ENCODE peak calls at places on chromosomes 13 and 19, in nine cellular contexts. One of them, this sample, is unnamed.

GRCh38 chr19:44164673-44165512 is at the start of gene ZNF226:
- DNase-seq in HTR-8/SVneo: peak; percentile 94
- DNase-seq in omental fat pad: peak; percentile 44
- DNase-seq in nucleus accumbens: peak; percentile 93
- DNase-seq in AG09309: peak; percentile 96
- DNase-seq in GM23338: peak; percentile 99
- DNase-seq in adrenal gland: peak; percentile 98
- DNase-seq in GOT3: peak; percentile 67
- DNase-seq in stimulated activated CD8-positive, alpha-beta memory T cell treated with anti-CD3 and anti-CD28 coated beads, Interleukin-4, amount 100 ng/mL, for 4 hours: peak; percentile 51
- DNase-seq in this sample: peak; percentile 98

GRCh38 chr19:13275016-13275722 is 125.0 kb downstream of the IER2 start:
- DNase-seq in HTR-8/SVneo: no peak
- DNase-seq in omental fat pad: no peak
- DNase-seq in nucleus accumbens: no peak
- DNase-seq in AG09309: no peak
- DNase-seq in GM23338: no peak
- DNase-seq in adrenal gland: no peak
- DNase-seq in GOT3: no peak
- DNase-seq in stimulated activated CD8-positive, alpha-beta memory T cell treated with anti-CD3 and anti-CD28 coated beads, Interleukin-4, amount 100 ng/mL, for 4 hours: no peak
- DNase-seq in this sample: no peak

GRCh38 chr13:43307921-43308433 is 284.6 kb downstream of the DNAJC15 start:
- DNase-seq in HTR-8/SVneo: peak; percentile 30
- DNase-seq in omental fat pad: peak; percentile 71
- DNase-seq in nucleus accumbens: no peak
- DNase-seq in AG09309: peak; percentile 59
- DNase-seq in GM23338: no peak
- DNase-seq in adrenal gland: peak; percentile 98
- DNase-seq in GOT3: no peak
- DNase-seq in stimulated activated CD8-positive, alpha-beta memory T cell treated with anti-CD3 and anti-CD28 coated beads, Interleukin-4, amount 100 ng/mL, for 4 hours: no peak
- DNase-seq in this sample: peak; percentile 70

GRCh38 chr19:5484398-5485285 is 29.4 kb downstream of the ZNRF4 start:
- DNase-seq in HTR-8/SVneo: peak; percentile 13
- DNase-seq in omental fat pad: no peak
- DNase-seq in nucleus accumbens: no peak
- DNase-seq in AG09309: no peak
- DNase-seq in GM23338: peak; percentile 27
- DNase-seq in adrenal gland: no peak
- DNase-seq in GOT3: no peak
- DNase-seq in stimulated activated CD8-positive, alpha-beta memory T cell treated with anti-CD3 and anti-CD28 coated beads, Interleukin-4, amount 100 ng/mL, for 4 hours: no peak
- DNase-seq in this sample: no peak

GRCh38 chr13:30934381-30934780 is 1.9 kb downstream of the TEX26 start:
- DNase-seq in HTR-8/SVneo: no peak
- DNase-seq in omental fat pad: no peak
- DNase-seq in nucleus accumbens: no peak
- DNase-seq in AG09309: no peak
- DNase-seq in GM23338: peak; percentile 63
- DNase-seq in adrenal gland: no peak
- DNase-seq in GOT3: no peak
- DNase-seq in stimulated activated CD8-positive, alpha-beta memory T cell treated with anti-CD3 and anti-CD28 coated beads, Interleukin-4, amount 100 ng/mL, for 4 hours: no peak
- DNase-seq in this sample: no peak

GRCh38 chr13:110799246-110800236 is 86.0 kb downstream of the ING1 start:
- DNase-seq in HTR-8/SVneo: no peak
- DNase-seq in omental fat pad: no peak
- DNase-seq in nucleus accumbens: no peak
- DNase-seq in AG09309: peak; percentile 69
- DNase-seq in GM23338: no peak
- DNase-seq in adrenal gland: peak; percentile 69
- DNase-seq in GOT3: peak; percentile 13
- DNase-seq in stimulated activated CD8-positive, alpha-beta memory T cell treated with anti-CD3 and anti-CD28 coated beads, Interleukin-4, amount 100 ng/mL, for 4 hours: no peak
- DNase-seq in this sample: no peak

GRCh38 chr13:67296511-67296910 is 66.4 kb upstream of the PCDH9 start:
- DNase-seq in HTR-8/SVneo: no peak
- DNase-seq in omental fat pad: no peak
- DNase-seq in nucleus accumbens: no peak
- DNase-seq in AG09309: no peak
- DNase-seq in GM23338: no peak
- DNase-seq in adrenal gland: no peak
- DNase-seq in GOT3: no peak
- DNase-seq in stimulated activated CD8-positive, alpha-beta memory T cell treated with anti-CD3 and anti-CD28 coated beads, Interleukin-4, amount 100 ng/mL, for 4 hours: no peak
- DNase-seq in this sample: no peak

GRCh38 chr13:73956795-73957408 is 177.3 kb downstream of the KLF12 start:
- DNase-seq in HTR-8/SVneo: no peak
- DNase-seq in omental fat pad: no peak
- DNase-seq in nucleus accumbens: no peak
- DNase-seq in AG09309: no peak
- DNase-seq in GM23338: no peak
- DNase-seq in adrenal gland: no peak
- DNase-seq in GOT3: no peak
- DNase-seq in stimulated activated CD8-positive, alpha-beta memory T cell treated with anti-CD3 and anti-CD28 coated beads, Interleukin-4, amount 100 ng/mL, for 4 hours: no peak
- DNase-seq in this sample: no peak

GRCh38 chr19:33374406-33374703 is 846 bp downstream of the CEBPG start:
- DNase-seq in HTR-8/SVneo: no peak
- DNase-seq in omental fat pad: no peak
- DNase-seq in nucleus accumbens: no peak
- DNase-seq in AG09309: no peak
- DNase-seq in GM23338: no peak
- DNase-seq in adrenal gland: peak; percentile 61
- DNase-seq in GOT3: no peak
- DNase-seq in stimulated activated CD8-positive, alpha-beta memory T cell treated with anti-CD3 and anti-CD28 coated beads, Interleukin-4, amount 100 ng/mL, for 4 hours: no peak
- DNase-seq in this sample: peak; percentile 38

GRCh38 chr13:105928901-105929300 is 606.6 kb downstream of the EFNB2 start:
- DNase-seq in HTR-8/SVneo: no peak
- DNase-seq in omental fat pad: no peak
- DNase-seq in nucleus accumbens: no peak
- DNase-seq in AG09309: no peak
- DNase-seq in GM23338: no peak
- DNase-seq in adrenal gland: no peak
- DNase-seq in GOT3: no peak
- DNase-seq in stimulated activated CD8-positive, alpha-beta memory T cell treated with anti-CD3 and anti-CD28 coated beads, Interleukin-4, amount 100 ng/mL, for 4 hours: no peak
- DNase-seq in this sample: no peak

GRCh38 chr19:40948580-40949299 is 42.3 kb upstream of the CYP2B6 start:
- DNase-seq in HTR-8/SVneo: no peak
- DNase-seq in omental fat pad: no peak
- DNase-seq in nucleus accumbens: no peak
- DNase-seq in AG09309: no peak
- DNase-seq in GM23338: no peak
- DNase-seq in adrenal gland: no peak
- DNase-seq in GOT3: no peak
- DNase-seq in stimulated activated CD8-positive, alpha-beta memory T cell treated with anti-CD3 and anti-CD28 coated beads, Interleukin-4, amount 100 ng/mL, for 4 hours: no peak
- DNase-seq in this sample: no peak

GRCh38 chr19:43997631-43998290 is 5.0 kb upstream of the ZNF230 start:
- DNase-seq in HTR-8/SVneo: no peak
- DNase-seq in omental fat pad: no peak
- DNase-seq in nucleus accumbens: no peak
- DNase-seq in AG09309: peak; percentile 20
- DNase-seq in GM23338: peak; percentile 28
- DNase-seq in adrenal gland: peak; percentile 76
- DNase-seq in GOT3: no peak
- DNase-seq in stimulated activated CD8-positive, alpha-beta memory T cell treated with anti-CD3 and anti-CD28 coated beads, Interleukin-4, amount 100 ng/mL, for 4 hours: no peak
- DNase-seq in this sample: no peak

GRCh38 chr19:954672-955494 is 29.0 kb downstream of the ARID3A start:
- DNase-seq in HTR-8/SVneo: no peak
- DNase-seq in omental fat pad: no peak
- DNase-seq in nucleus accumbens: no peak
- DNase-seq in AG09309: no peak
- DNase-seq in GM23338: no peak
- DNase-seq in adrenal gland: no peak
- DNase-seq in GOT3: no peak
- DNase-seq in stimulated activated CD8-positive, alpha-beta memory T cell treated with anti-CD3 and anti-CD28 coated beads, Interleukin-4, amount 100 ng/mL, for 4 hours: no peak
- DNase-seq in this sample: no peak

GRCh38 chr13:112072531-112073244 is 5.7 kb downstream of the SOX1 start:
- DNase-seq in HTR-8/SVneo: no peak
- DNase-seq in omental fat pad: no peak
- DNase-seq in nucleus accumbens: no peak
- DNase-seq in AG09309: no peak
- DNase-seq in GM23338: peak; percentile 92
- DNase-seq in adrenal gland: no peak
- DNase-seq in GOT3: no peak
- DNase-seq in stimulated activated CD8-positive, alpha-beta memory T cell treated with anti-CD3 and anti-CD28 coated beads, Interleukin-4, amount 100 ng/mL, for 4 hours: no peak
- DNase-seq in this sample: no peak

GRCh38 chr19:19381007-19381926 is 24.2 kb upstream of the GATAD2A start:
- DNase-seq in HTR-8/SVneo: no peak
- DNase-seq in omental fat pad: no peak
- DNase-seq in nucleus accumbens: no peak
- DNase-seq in AG09309: no peak
- DNase-seq in GM23338: no peak
- DNase-seq in adrenal gland: no peak
- DNase-seq in GOT3: no peak
- DNase-seq in stimulated activated CD8-positive, alpha-beta memory T cell treated with anti-CD3 and anti-CD28 coated beads, Interleukin-4, amount 100 ng/mL, for 4 hours: no peak
- DNase-seq in this sample: no peak

GRCh38 chr13:40605573-40605972 is 60.9 kb downstream of the FOXO1 start:
- DNase-seq in HTR-8/SVneo: no peak
- DNase-seq in omental fat pad: no peak
- DNase-seq in nucleus accumbens: no peak
- DNase-seq in AG09309: no peak
- DNase-seq in GM23338: no peak
- DNase-seq in adrenal gland: no peak
- DNase-seq in GOT3: no peak
- DNase-seq in stimulated activated CD8-positive, alpha-beta memory T cell treated with anti-CD3 and anti-CD28 coated beads, Interleukin-4, amount 100 ng/mL, for 4 hours: no peak
- DNase-seq in this sample: no peak

GRCh38 chr19:55677572-55678028 is 2.6 kb downstream of the EPN1 start:
- DNase-seq in HTR-8/SVneo: no peak
- DNase-seq in omental fat pad: no peak
- DNase-seq in nucleus accumbens: no peak
- DNase-seq in AG09309: no peak
- DNase-seq in GM23338: no peak
- DNase-seq in adrenal gland: peak; percentile 70
- DNase-seq in GOT3: no peak
- DNase-seq in stimulated activated CD8-positive, alpha-beta memory T cell treated with anti-CD3 and anti-CD28 coated beads, Interleukin-4, amount 100 ng/mL, for 4 hours: no peak
- DNase-seq in this sample: no peak

GRCh38 chr19:52191374-52191773 is 1.5 kb downstream of the PPP2R1A start:
- DNase-seq in HTR-8/SVneo: no peak
- DNase-seq in omental fat pad: no peak
- DNase-seq in nucleus accumbens: no peak
- DNase-seq in AG09309: no peak
- DNase-seq in GM23338: no peak
- DNase-seq in adrenal gland: no peak
- DNase-seq in GOT3: no peak
- DNase-seq in stimulated activated CD8-positive, alpha-beta memory T cell treated with anti-CD3 and anti-CD28 coated beads, Interleukin-4, amount 100 ng/mL, for 4 hours: no peak
- DNase-seq in this sample: no peak

GRCh38 chr19:5820785-5821184 is 15.9 kb downstream of the NRTN start:
- DNase-seq in HTR-8/SVneo: no peak
- DNase-seq in omental fat pad: no peak
- DNase-seq in nucleus accumbens: no peak
- DNase-seq in AG09309: no peak
- DNase-seq in GM23338: no peak
- DNase-seq in adrenal gland: no peak
- DNase-seq in GOT3: no peak
- DNase-seq in stimulated activated CD8-positive, alpha-beta memory T cell treated with anti-CD3 and anti-CD28 coated beads, Interleukin-4, amount 100 ng/mL, for 4 hours: no peak
- DNase-seq in this sample: no peak

GRCh38 chr13:42847891-42848663 is 66.7 kb downstream of the FAM216B start:
- DNase-seq in HTR-8/SVneo: no peak
- DNase-seq in omental fat pad: no peak
- DNase-seq in nucleus accumbens: no peak
- DNase-seq in AG09309: no peak
- DNase-seq in GM23338: no peak
- DNase-seq in adrenal gland: no peak
- DNase-seq in GOT3: no peak
- DNase-seq in stimulated activated CD8-positive, alpha-beta memory T cell treated with anti-CD3 and anti-CD28 coated beads, Interleukin-4, amount 100 ng/mL, for 4 hours: no peak
- DNase-seq in this sample: no peak

GRCh38 chr19:6378498-6378897 is 2.8 kb upstream of the PSPN start:
- DNase-seq in HTR-8/SVneo: no peak
- DNase-seq in omental fat pad: no peak
- DNase-seq in nucleus accumbens: no peak
- DNase-seq in AG09309: no peak
- DNase-seq in GM23338: no peak
- DNase-seq in adrenal gland: no peak
- DNase-seq in GOT3: no peak
- DNase-seq in stimulated activated CD8-positive, alpha-beta memory T cell treated with anti-CD3 and anti-CD28 coated beads, Interleukin-4, amount 100 ng/mL, for 4 hours: no peak
- DNase-seq in this sample: no peak

GRCh38 chr19:13705928-13706447 is 58.3 kb upstream of the MRI1 start:
- DNase-seq in HTR-8/SVneo: no peak
- DNase-seq in omental fat pad: no peak
- DNase-seq in nucleus accumbens: no peak
- DNase-seq in AG09309: no peak
- DNase-seq in GM23338: no peak
- DNase-seq in adrenal gland: no peak
- DNase-seq in GOT3: no peak
- DNase-seq in stimulated activated CD8-positive, alpha-beta memory T cell treated with anti-CD3 and anti-CD28 coated beads, Interleukin-4, amount 100 ng/mL, for 4 hours: no peak
- DNase-seq in this sample: no peak

This sample was measured in NCI-H1694 treated with DMSO at 0.1 percent for 48 hours.